ENCODE peak calls at places on chromosome 10, in four cellular contexts. One of them, this sample, is unnamed.

GRCh38 chr10:123746927-123747326 is 80.8 kb downstream of the GPR26 start:
- DNase-seq in suprapubic skin: no peak
- DNase-seq in transverse colon: no peak
- DNase-seq in uterus: no peak
- DNase-seq in this sample: no peak

GRCh38 chr10:88293073-88293472 is 290.0 kb downstream of the RNLS start:
- DNase-seq in uterus: no peak
- DNase-seq in suprapubic skin: no peak
- DNase-seq in transverse colon: no peak
- DNase-seq in this sample: no peak

GRCh38 chr10:79471776-79472175 is 26.4 kb upstream of the ZCCHC24 start:
- DNase-seq in transverse colon: no peak
- DNase-seq in suprapubic skin: no peak
- DNase-seq in uterus: no peak
- DNase-seq in this sample: no peak

GRCh38 chr10:60441515-60441914 is 51.8 kb upstream of the ANK3 start:
- DNase-seq in transverse colon: no peak
- DNase-seq in suprapubic skin: no peak
- DNase-seq in uterus: no peak
- DNase-seq in this sample: no peak

GRCh38 chr10:52652431-52653220 is 120.0 kb downstream of the MBL2 start:
- DNase-seq in suprapubic skin: no peak
- DNase-seq in uterus: no peak
- DNase-seq in transverse colon: no peak
- DNase-seq in this sample: no peak

GRCh38 chr10:27542812-27543211 is 38.7 kb downstream of the RAB18 start:
- DNase-seq in suprapubic skin: no peak
- DNase-seq in transverse colon: no peak
- DNase-seq in uterus: no peak
- DNase-seq in this sample: no peak

GRCh38 chr10:126638542-126638941 is 32.0 kb downstream of the C10orf90 start:
- DNase-seq in uterus: no peak
- DNase-seq in suprapubic skin: no peak
- DNase-seq in transverse colon: no peak
- DNase-seq in this sample: no peak

GRCh38 chr10:19730071-19730470 is 86.2 kb upstream of the PLXDC2 start:
- DNase-seq in suprapubic skin: no peak
- DNase-seq in uterus: no peak
- DNase-seq in transverse colon: no peak
- DNase-seq in this sample: no peak

GRCh38 chr10:48551796-48552591 is 52.9 kb downstream of the ARHGAP22 start:
- DNase-seq in uterus: no peak
- DNase-seq in suprapubic skin: no peak
- DNase-seq in transverse colon: no peak
- DNase-seq in this sample: no peak
- TF ChIP-seq POLR2A in uterus: no peak
- TF ChIP-seq POLR2A in suprapubic skin: no peak
- TF ChIP-seq POLR2A in transverse colon: no peak
- TF ChIP-seq POLR2A in this sample: no peak

GRCh38 chr10:101444499-101444898 is 90.5 kb downstream of the BTRC start:
- DNase-seq in uterus: no peak
- DNase-seq in suprapubic skin: no peak
- DNase-seq in transverse colon: no peak
- DNase-seq in this sample: no peak

GRCh38 chr10:101446071-101446470 is 92.1 kb downstream of the BTRC start:
- DNase-seq in uterus: no peak
- DNase-seq in transverse colon: no peak
- DNase-seq in suprapubic skin: no peak
- DNase-seq in this sample: no peak

GRCh38 chr10:101442456-101442800 is 88.5 kb downstream of the BTRC start:
- DNase-seq in suprapubic skin: no peak
- DNase-seq in transverse colon: no peak
- DNase-seq in uterus: no peak
- DNase-seq in this sample: no peak

GRCh38 chr10:101441539-101442455 is 87.8 kb downstream of the BTRC start:
- DNase-seq in transverse colon: no peak
- DNase-seq in uterus: no peak
- DNase-seq in suprapubic skin: no peak
- DNase-seq in this sample: no peak

GRCh38 chr10:101444058-101444457 is 90.1 kb downstream of the BTRC start:
- DNase-seq in uterus: no peak
- DNase-seq in transverse colon: no peak
- DNase-seq in suprapubic skin: no peak
- DNase-seq in this sample: no peak
- TF ChIP-seq CTCF in uterus: no peak
- TF ChIP-seq CTCF in transverse colon: no peak
- TF ChIP-seq CTCF in suprapubic skin: no peak
- TF ChIP-seq CTCF in this sample: peak

DNA sequence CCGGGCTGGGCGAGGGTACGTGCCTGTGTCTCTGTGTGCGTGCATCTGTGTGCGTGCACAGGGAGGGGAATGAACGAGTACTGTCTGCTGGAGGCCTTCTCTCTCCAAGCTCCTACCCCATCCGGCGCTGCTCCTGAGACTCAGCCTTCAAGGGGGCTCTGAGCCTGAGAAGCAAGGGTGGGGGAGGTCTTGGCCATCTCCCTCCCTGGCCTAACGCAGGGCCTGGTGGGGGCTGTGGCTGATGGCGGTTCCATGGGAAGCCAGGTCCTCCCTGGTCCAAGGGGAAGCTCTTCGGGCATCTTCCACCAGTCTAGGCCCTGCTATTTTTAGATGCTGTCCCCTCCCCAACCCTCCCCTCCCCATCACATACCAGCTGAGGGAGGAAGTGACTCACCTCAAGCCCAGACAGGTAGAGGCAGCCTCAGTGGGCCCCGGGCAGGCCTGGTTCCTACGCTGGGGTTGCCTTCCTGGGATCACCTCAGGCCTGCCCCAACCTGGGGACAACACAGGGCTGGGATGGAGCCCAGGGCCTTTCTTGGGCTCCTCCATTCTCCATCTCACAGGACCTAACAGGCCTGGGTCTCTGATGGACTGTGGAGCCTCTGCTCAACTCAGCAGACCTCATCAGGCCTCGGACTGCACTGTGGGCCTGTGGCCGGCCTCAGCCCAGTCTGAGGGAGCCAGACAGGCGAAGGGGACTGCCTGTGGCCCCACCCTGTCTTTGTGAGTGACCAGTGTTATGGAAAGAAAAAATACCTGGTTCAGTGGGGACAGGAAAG is 32.2 kb downstream of the DNAJB12 start:
- DNase-seq in suprapubic skin: peak
- DNase-seq in uterus: no peak
- DNase-seq in transverse colon: no peak
- DNase-seq in this sample: no peak
- TF ChIP-seq POLR2A in suprapubic skin: no peak
- TF ChIP-seq POLR2A in uterus: no peak
- TF ChIP-seq POLR2A in transverse colon: no peak
- TF ChIP-seq POLR2A in this sample: no peak

GRCh38 chr10:29656451-29656992 is 21.8 kb upstream of the SVIL start:
- DNase-seq in transverse colon: no peak
- DNase-seq in suprapubic skin: no peak
- DNase-seq in uterus: no peak
- DNase-seq in this sample: no peak

GRCh38 chr10:29659770-29660097 is 25.0 kb upstream of the SVIL start:
- DNase-seq in transverse colon: no peak
- DNase-seq in uterus: no peak
- DNase-seq in suprapubic skin: no peak
- DNase-seq in this sample: no peak

GRCh38 chr10:29663718-29664117 is 28.9 kb upstream of the SVIL start:
- DNase-seq in uterus: no peak
- DNase-seq in suprapubic skin: no peak
- DNase-seq in transverse colon: no peak
- DNase-seq in this sample: no peak

GRCh38 chr10:29657719-29658274 is 23.0 kb upstream of the SVIL start:
- DNase-seq in uterus: no peak
- DNase-seq in suprapubic skin: no peak
- DNase-seq in transverse colon: no peak
- DNase-seq in this sample: no peak

GRCh38 chr10:29658984-29659769 is 24.4 kb upstream of the SVIL start:
- DNase-seq in suprapubic skin: no peak
- DNase-seq in transverse colon: peak
- DNase-seq in uterus: no peak
- DNase-seq in this sample: no peak
- TF ChIP-seq CTCF in suprapubic skin: peak
- TF ChIP-seq CTCF in transverse colon: peak
- TF ChIP-seq CTCF in uterus: no peak
- TF ChIP-seq CTCF in this sample: no peak

GRCh38 chr10:73628405-73628804 is 12.9 kb downstream of the MYOZ1 start:
- DNase-seq in uterus: no peak
- DNase-seq in transverse colon: peak
- DNase-seq in suprapubic skin: no peak
- DNase-seq in this sample: no peak

GRCh38 chr10:73629165-73629564 is 12.1 kb downstream of the MYOZ1 start:
- DNase-seq in suprapubic skin: no peak
- DNase-seq in transverse colon: no peak
- DNase-seq in uterus: no peak
- DNase-seq in this sample: no peak

GRCh38 chr10:73625004-73625883 is 16.0 kb downstream of the MYOZ1 start:
- DNase-seq in suprapubic skin: peak
- DNase-seq in transverse colon: peak
- DNase-seq in uterus: no peak
- DNase-seq in this sample: peak

GRCh38 chr10:73627300-73627699 is 14.0 kb downstream of the MYOZ1 start:
- DNase-seq in suprapubic skin: no peak
- DNase-seq in uterus: no peak
- DNase-seq in transverse colon: no peak
- DNase-seq in this sample: no peak

GRCh38 chr10:73625884-73626753 is 15.2 kb downstream of the MYOZ1 start:
- DNase-seq in uterus: peak
- DNase-seq in transverse colon: peak
- DNase-seq in suprapubic skin: peak
- DNase-seq in this sample: peak
- TF ChIP-seq POLR2A in uterus: peak
- TF ChIP-seq POLR2A in transverse colon: peak
- TF ChIP-seq POLR2A in suprapubic skin: peak
- TF ChIP-seq POLR2A in this sample: peak

GRCh38 chr10:22420787-22421517 is 75.7 kb downstream of the SPAG6 start:
- DNase-seq in uterus: no peak
- DNase-seq in suprapubic skin: no peak
- DNase-seq in transverse colon: no peak
- DNase-seq in this sample: no peak
- TF ChIP-seq CTCF in uterus: peak
- TF ChIP-seq CTCF in suprapubic skin: peak
- TF ChIP-seq CTCF in transverse colon: no peak
- TF ChIP-seq CTCF in this sample: no peak